ENCODE peak calls at places on chromosomes 11 and 22, in six cellular contexts. One of them, this sample, is unnamed.

GRCh38 chr22:38967451-38968450 is 10.3 kb downstream of the APOBEC3A start:
- DNase-seq in cardiac fibroblast: no peak
- DNase-seq in fibroblast of mammary gland: no peak
- DNase-seq in nephron progenitor cell: no peak
- DNase-seq in fibroblast of the aortic adventitia: no peak
- DNase-seq in cardiac muscle cell: no peak
- DNase-seq in this sample: no peak

GRCh38 chr11:134530826-134531225 is 118.8 kb upstream of the B3GAT1 start:
- DNase-seq in cardiac fibroblast: no peak
- DNase-seq in fibroblast of the aortic adventitia: no peak
- DNase-seq in fibroblast of mammary gland: no peak
- DNase-seq in cardiac muscle cell: no peak
- DNase-seq in nephron progenitor cell: no peak
- DNase-seq in this sample: no peak

GRCh38 chr11:1292644-1293618 is 16.5 kb downstream of the TOLLIP start:
- DNase-seq in fibroblast of mammary gland: no peak
- DNase-seq in nephron progenitor cell: peak; percentile 1
- DNase-seq in cardiac muscle cell: no peak
- DNase-seq in fibroblast of the aortic adventitia: no peak
- DNase-seq in cardiac fibroblast: no peak
- DNase-seq in this sample: no peak

GRCh38 chr22:39936523-39937145 is 23.6 kb upstream of the TMA7B start:
- DNase-seq in cardiac muscle cell: no peak
- DNase-seq in cardiac fibroblast: no peak
- DNase-seq in nephron progenitor cell: no peak
- DNase-seq in fibroblast of the aortic adventitia: no peak
- DNase-seq in fibroblast of mammary gland: no peak
- DNase-seq in this sample: no peak

GRCh38 chr22:42389137-42389536 is 43.1 kb downstream of the NFAM1 start:
- DNase-seq in fibroblast of mammary gland: no peak
- DNase-seq in cardiac fibroblast: no peak
- DNase-seq in fibroblast of the aortic adventitia: no peak
- DNase-seq in nephron progenitor cell: no peak
- DNase-seq in cardiac muscle cell: no peak
- DNase-seq in this sample: no peak

GRCh38 chr11:87926250-87926970 is 248.8 kb downstream of the RAB38 start:
- DNase-seq in cardiac fibroblast: peak; percentile 31
- DNase-seq in nephron progenitor cell: no peak
- DNase-seq in fibroblast of the aortic adventitia: peak; percentile 1
- DNase-seq in cardiac muscle cell: no peak
- DNase-seq in fibroblast of mammary gland: peak; percentile 92
- DNase-seq in this sample: no peak

GRCh38 chr11:40370821-40371616 is 1088.4 kb downstream of the LRRC4C start:
- DNase-seq in fibroblast of mammary gland: no peak
- DNase-seq in cardiac fibroblast: no peak
- DNase-seq in fibroblast of the aortic adventitia: no peak
- DNase-seq in cardiac muscle cell: no peak
- DNase-seq in nephron progenitor cell: no peak
- DNase-seq in this sample: no peak

GRCh38 chr22:19714320-19715252 is at the start of gene SEPTIN5:
- DNase-seq in cardiac fibroblast: no peak
- DNase-seq in cardiac muscle cell: peak; percentile 33
- DNase-seq in nephron progenitor cell: peak; percentile 59
- DNase-seq in fibroblast of mammary gland: no peak
- DNase-seq in fibroblast of the aortic adventitia: no peak
- DNase-seq in this sample: no peak

GRCh38 chr11:34271727-34272126 is 86.1 kb downstream of the ABTB2 start:
- DNase-seq in cardiac fibroblast: no peak
- DNase-seq in fibroblast of mammary gland: no peak
- DNase-seq in fibroblast of the aortic adventitia: no peak
- DNase-seq in cardiac muscle cell: no peak
- DNase-seq in nephron progenitor cell: no peak
- DNase-seq in this sample: no peak

GRCh38 chr11:62129610-62130497 is 6.0 kb downstream of the INCENP start:
- DNase-seq in fibroblast of the aortic adventitia: no peak
- DNase-seq in cardiac muscle cell: no peak
- DNase-seq in nephron progenitor cell: no peak
- DNase-seq in cardiac fibroblast: no peak
- DNase-seq in fibroblast of mammary gland: no peak
- DNase-seq in this sample: no peak

GRCh38 chr11:128437137-128437536 is 150.2 kb downstream of the ETS1 start:
- DNase-seq in nephron progenitor cell: no peak
- DNase-seq in fibroblast of the aortic adventitia: peak; percentile 87
- DNase-seq in cardiac muscle cell: no peak
- DNase-seq in fibroblast of mammary gland: peak; percentile 53
- DNase-seq in cardiac fibroblast: peak; percentile 79
- DNase-seq in this sample: no peak

GRCh38 chr22:49137216-49137840 is 690.3 kb downstream of the BRD1 start:
- DNase-seq in cardiac fibroblast: no peak
- DNase-seq in fibroblast of mammary gland: no peak
- DNase-seq in nephron progenitor cell: no peak
- DNase-seq in cardiac muscle cell: no peak
- DNase-seq in fibroblast of the aortic adventitia: no peak
- DNase-seq in this sample: no peak

GRCh38 chr11:126359431-126360048 is 4.1 kb downstream of the ST3GAL4 start:
- DNase-seq in nephron progenitor cell: no peak
- DNase-seq in cardiac muscle cell: no peak
- DNase-seq in fibroblast of mammary gland: peak; percentile 91
- DNase-seq in fibroblast of the aortic adventitia: peak; percentile 83
- DNase-seq in cardiac fibroblast: peak; percentile 82
- DNase-seq in this sample: no peak

GRCh38 chr11:22337571-22338464 is at the start of gene SLC17A6:
- DNase-seq in cardiac fibroblast: peak; percentile 24
- DNase-seq in fibroblast of the aortic adventitia: peak; percentile 11
- DNase-seq in nephron progenitor cell: peak; percentile 76
- DNase-seq in fibroblast of mammary gland: peak; percentile 16
- DNase-seq in cardiac muscle cell: peak; percentile 87
- DNase-seq in this sample: peak; percentile 43

GRCh38 chr11:67437082-67437821 is at the start of gene PTPRCAP:
- DNase-seq in cardiac muscle cell: no peak
- DNase-seq in cardiac fibroblast: no peak
- DNase-seq in fibroblast of the aortic adventitia: no peak
- DNase-seq in nephron progenitor cell: no peak
- DNase-seq in fibroblast of mammary gland: no peak
- DNase-seq in this sample: no peak

GRCh38 chr11:34732831-34733230 is 111.9 kb downstream of the EHF start:
- DNase-seq in cardiac fibroblast: no peak
- DNase-seq in fibroblast of the aortic adventitia: no peak
- DNase-seq in fibroblast of mammary gland: no peak
- DNase-seq in cardiac muscle cell: no peak
- DNase-seq in nephron progenitor cell: no peak
- DNase-seq in this sample: no peak

GRCh38 chr11:1890856-1891830 is 552 bp downstream of the PRR33 start:
- DNase-seq in fibroblast of the aortic adventitia: no peak
- DNase-seq in fibroblast of mammary gland: no peak
- DNase-seq in cardiac fibroblast: no peak
- DNase-seq in cardiac muscle cell: no peak
- DNase-seq in nephron progenitor cell: no peak
- DNase-seq in this sample: no peak

GRCh38 chr11:128508785-128509518 is 78.4 kb downstream of the ETS1 start:
- DNase-seq in fibroblast of the aortic adventitia: peak; percentile 49
- DNase-seq in cardiac fibroblast: no peak
- DNase-seq in nephron progenitor cell: no peak
- DNase-seq in fibroblast of mammary gland: peak; percentile 85
- DNase-seq in cardiac muscle cell: no peak
- DNase-seq in this sample: no peak

GRCh38 chr22:36300396-36301212 is 47.7 kb downstream of the APOL1 start:
- DNase-seq in fibroblast of mammary gland: no peak
- DNase-seq in nephron progenitor cell: no peak
- DNase-seq in fibroblast of the aortic adventitia: no peak
- DNase-seq in cardiac muscle cell: no peak
- DNase-seq in cardiac fibroblast: no peak
- DNase-seq in this sample: no peak

GRCh38 chr22:39496131-39496838 is 5.8 kb upstream of the MIEF1 start:
- DNase-seq in cardiac fibroblast: peak; percentile 79
- DNase-seq in fibroblast of the aortic adventitia: peak; percentile 66
- DNase-seq in nephron progenitor cell: peak; percentile 76
- DNase-seq in cardiac muscle cell: peak; percentile 89
- DNase-seq in fibroblast of mammary gland: peak; percentile 58
- DNase-seq in this sample: no peak

GRCh38 chr22:38125731-38126344 is 15.4 kb upstream of the BAIAP2L2 start:
- DNase-seq in fibroblast of mammary gland: no peak
- DNase-seq in fibroblast of the aortic adventitia: no peak
- DNase-seq in nephron progenitor cell: no peak
- DNase-seq in cardiac muscle cell: no peak
- DNase-seq in cardiac fibroblast: no peak
- DNase-seq in this sample: no peak

GRCh38 chr11:19934828-19935259 is 222.2 kb downstream of the NAV2 start:
- DNase-seq in cardiac fibroblast: peak; percentile 48
- DNase-seq in fibroblast of mammary gland: peak; percentile 94
- DNase-seq in fibroblast of the aortic adventitia: peak; percentile 78
- DNase-seq in cardiac muscle cell: no peak
- DNase-seq in nephron progenitor cell: no peak
- DNase-seq in this sample: no peak

GRCh38 chr11:30949838-30950237 is 363.7 kb upstream of the MPPED2 start:
- DNase-seq in cardiac muscle cell: no peak
- DNase-seq in nephron progenitor cell: no peak
- DNase-seq in cardiac fibroblast: no peak
- DNase-seq in fibroblast of mammary gland: no peak
- DNase-seq in fibroblast of the aortic adventitia: no peak
- DNase-seq in this sample: no peak

GRCh38 chr11:13970986-13971385 is 8.5 kb downstream of the SPON1 start:
- DNase-seq in cardiac muscle cell: peak; percentile 55
- DNase-seq in fibroblast of the aortic adventitia: peak; percentile 11
- DNase-seq in fibroblast of mammary gland: peak; percentile 30
- DNase-seq in nephron progenitor cell: no peak
- DNase-seq in cardiac fibroblast: peak; percentile 28
- DNase-seq in this sample: no peak

GRCh38 chr11:43541993-43542392 is 138.5 kb upstream of the HSD17B12 start:
- DNase-seq in cardiac muscle cell: no peak
- DNase-seq in cardiac fibroblast: no peak
- DNase-seq in nephron progenitor cell: no peak
- DNase-seq in fibroblast of mammary gland: peak; percentile 10
- DNase-seq in fibroblast of the aortic adventitia: no peak
- DNase-seq in this sample: no peak

GRCh38 chr22:23137905-23138520 is 3.8 kb downstream of the RSPH14 start:
- DNase-seq in fibroblast of mammary gland: peak; percentile 15
- DNase-seq in fibroblast of the aortic adventitia: no peak
- DNase-seq in nephron progenitor cell: no peak
- DNase-seq in cardiac muscle cell: no peak
- DNase-seq in cardiac fibroblast: no peak
- DNase-seq in this sample: no peak

GRCh38 chr11:45296085-45296484 is 9.9 kb upstream of the SYT13 start:
- DNase-seq in cardiac fibroblast: no peak
- DNase-seq in cardiac muscle cell: no peak
- DNase-seq in fibroblast of the aortic adventitia: no peak
- DNase-seq in nephron progenitor cell: no peak
- DNase-seq in fibroblast of mammary gland: no peak
- DNase-seq in this sample: no peak

GRCh38 chr11:130315354-130315970 is 745 bp upstream of the ZBTB44 start:
- DNase-seq in fibroblast of mammary gland: no peak
- DNase-seq in cardiac fibroblast: no peak
- DNase-seq in nephron progenitor cell: peak; percentile 16
- DNase-seq in fibroblast of the aortic adventitia: no peak
- DNase-seq in cardiac muscle cell: no peak
- DNase-seq in this sample: peak; percentile 32

GRCh38 chr11:126345759-126346585 is 9.5 kb upstream of the ST3GAL4 start:
- DNase-seq in fibroblast of mammary gland: peak; percentile 88
- DNase-seq in cardiac fibroblast: peak; percentile 89
- DNase-seq in nephron progenitor cell: no peak
- DNase-seq in cardiac muscle cell: no peak
- DNase-seq in fibroblast of the aortic adventitia: peak; percentile 97
- DNase-seq in this sample: no peak

GRCh38 chr11:47609675-47610074 is 15.5 kb upstream of the C1QTNF4 start:
- DNase-seq in cardiac muscle cell: no peak
- DNase-seq in nephron progenitor cell: no peak
- DNase-seq in cardiac fibroblast: no peak
- DNase-seq in fibroblast of the aortic adventitia: no peak
- DNase-seq in fibroblast of mammary gland: no peak
- DNase-seq in this sample: no peak
- TF ChIP-seq CTCF in cardiac muscle cell: no peak
- TF ChIP-seq CTCF in nephron progenitor cell: no peak
- TF ChIP-seq CTCF in cardiac fibroblast: no peak
- TF ChIP-seq CTCF in fibroblast of the aortic adventitia: no peak
- TF ChIP-seq CTCF in fibroblast of mammary gland: no peak
- TF ChIP-seq CTCF in this sample: no peak

GRCh38 chr11:120945042-120945441 is 78.9 kb upstream of the TBCEL start:
- DNase-seq in cardiac fibroblast: no peak
- DNase-seq in fibroblast of mammary gland: no peak
- DNase-seq in nephron progenitor cell: no peak
- DNase-seq in fibroblast of the aortic adventitia: no peak
- DNase-seq in cardiac muscle cell: no peak
- DNase-seq in this sample: no peak
- TF ChIP-seq CTCF in cardiac fibroblast: peak; percentile 32
- TF ChIP-seq CTCF in fibroblast of mammary gland: peak; percentile 21
- TF ChIP-seq CTCF in nephron progenitor cell: no peak
- TF ChIP-seq CTCF in fibroblast of the aortic adventitia: peak; percentile 10
- TF ChIP-seq CTCF in cardiac muscle cell: no peak
- TF ChIP-seq CTCF in this sample: no peak

DNA sequence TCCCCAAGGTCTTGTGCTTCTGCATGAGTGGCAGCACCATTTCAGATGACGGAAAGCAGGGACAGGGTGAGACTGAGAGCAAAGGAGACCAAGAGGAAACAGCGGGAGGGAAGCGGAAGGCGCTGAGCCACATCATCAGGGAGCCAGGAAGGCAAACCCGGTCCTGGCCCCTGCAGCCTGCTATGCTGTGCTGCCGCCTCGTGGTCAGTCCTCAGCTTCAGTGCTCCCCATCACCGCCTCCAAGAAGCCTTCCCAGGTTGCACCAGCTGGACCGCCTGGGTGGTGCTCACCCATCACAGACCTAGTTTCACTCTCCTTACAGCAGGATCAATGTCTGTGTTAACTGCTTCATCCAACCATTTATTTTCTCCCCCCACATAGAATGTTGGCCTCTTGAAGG is 73.0 kb upstream of the PHF21B start:
- DNase-seq in fibroblast of mammary gland: peak; percentile 36
- DNase-seq in cardiac fibroblast: no peak
- DNase-seq in nephron progenitor cell: no peak
- DNase-seq in fibroblast of the aortic adventitia: peak; percentile 5
- DNase-seq in cardiac muscle cell: no peak
- DNase-seq in this sample: no peak
- TF ChIP-seq CTCF in fibroblast of mammary gland: peak; percentile 47
- TF ChIP-seq CTCF in cardiac fibroblast: peak; percentile 33
- TF ChIP-seq CTCF in nephron progenitor cell: peak; percentile 17
- TF ChIP-seq CTCF in fibroblast of the aortic adventitia: peak; percentile 27
- TF ChIP-seq CTCF in cardiac muscle cell: peak; percentile 31
- TF ChIP-seq CTCF in this sample: peak; percentile 36

GRCh38 chr11:60314607-60315321 is 12.3 kb upstream of the MS4A6E start:
- DNase-seq in fibroblast of mammary gland: no peak
- DNase-seq in cardiac fibroblast: no peak
- DNase-seq in nephron progenitor cell: no peak
- DNase-seq in fibroblast of the aortic adventitia: no peak
- DNase-seq in cardiac muscle cell: no peak
- DNase-seq in this sample: no peak

GRCh38 chr11:60321051-60321450 is 6.0 kb upstream of the MS4A6E start:
- DNase-seq in cardiac muscle cell: no peak
- DNase-seq in fibroblast of the aortic adventitia: no peak
- DNase-seq in fibroblast of mammary gland: no peak
- DNase-seq in nephron progenitor cell: no peak
- DNase-seq in cardiac fibroblast: no peak
- DNase-seq in this sample: no peak

GRCh38 chr11:60316317-60316716 is 10.7 kb upstream of the MS4A6E start:
- DNase-seq in cardiac muscle cell: no peak
- DNase-seq in fibroblast of mammary gland: no peak
- DNase-seq in nephron progenitor cell: no peak
- DNase-seq in fibroblast of the aortic adventitia: no peak
- DNase-seq in cardiac fibroblast: no peak
- DNase-seq in this sample: no peak

GRCh38 chr11:60315866-60316265 is 11.2 kb upstream of the MS4A6E start:
- DNase-seq in fibroblast of the aortic adventitia: no peak
- DNase-seq in nephron progenitor cell: no peak
- DNase-seq in fibroblast of mammary gland: no peak
- DNase-seq in cardiac fibroblast: peak; percentile 2
- DNase-seq in cardiac muscle cell: peak; percentile 1
- DNase-seq in this sample: no peak

GRCh38 chr11:60318726-60319125 is 8.3 kb upstream of the MS4A6E start:
- DNase-seq in fibroblast of mammary gland: no peak
- DNase-seq in nephron progenitor cell: no peak
- DNase-seq in cardiac muscle cell: no peak
- DNase-seq in fibroblast of the aortic adventitia: no peak
- DNase-seq in cardiac fibroblast: no peak
- DNase-seq in this sample: no peak
- TF ChIP-seq CTCF in fibroblast of mammary gland: no peak
- TF ChIP-seq CTCF in nephron progenitor cell: no peak
- TF ChIP-seq CTCF in cardiac muscle cell: no peak
- TF ChIP-seq CTCF in fibroblast of the aortic adventitia: no peak
- TF ChIP-seq CTCF in cardiac fibroblast: no peak
- TF ChIP-seq CTCF in this sample: no peak